ENCODE peak calls at places on chromosomes 5 and 9, in seven cellular contexts. One of them, this sample, is unnamed.

GRCh38 chr9:135413461-135413860 is 66.1 kb upstream of the PPP1R26 start:
- DNase-seq in pancreas: no peak
- DNase-seq in heart left ventricle: peak
- DNase-seq in CD8-positive, alpha-beta memory T cell: no peak
- DNase-seq in aorta: no peak
- DNase-seq in neural progenitor cell: no peak
- DNase-seq in prostate gland: no peak
- DNase-seq in this sample: no peak

GRCh38 chr5:132639706-132640130 is 18.3 kb upstream of the IL13 start:
- DNase-seq in pancreas: no peak
- DNase-seq in heart left ventricle: no peak
- DNase-seq in CD8-positive, alpha-beta memory T cell: no peak
- DNase-seq in aorta: no peak
- DNase-seq in neural progenitor cell: no peak
- DNase-seq in prostate gland: no peak
- DNase-seq in this sample: no peak

GRCh38 chr9:118929317-118929716 is 439.9 kb downstream of the BRINP1 start:
- DNase-seq in pancreas: no peak
- DNase-seq in heart left ventricle: no peak
- DNase-seq in CD8-positive, alpha-beta memory T cell: no peak
- DNase-seq in aorta: no peak
- DNase-seq in neural progenitor cell: no peak
- DNase-seq in prostate gland: no peak
- DNase-seq in this sample: no peak

GRCh38 chr9:98861881-98862501 is 54.5 kb downstream of the GALNT12 start:
- DNase-seq in pancreas: no peak
- DNase-seq in heart left ventricle: no peak
- DNase-seq in CD8-positive, alpha-beta memory T cell: no peak
- DNase-seq in aorta: no peak
- DNase-seq in neural progenitor cell: no peak
- DNase-seq in prostate gland: no peak
- DNase-seq in this sample: peak

GRCh38 chr9:136242908-136243525 is 2.6 kb downstream of the QSOX2 start:
- DNase-seq in pancreas: no peak
- DNase-seq in heart left ventricle: no peak
- DNase-seq in CD8-positive, alpha-beta memory T cell: no peak
- DNase-seq in aorta: no peak
- DNase-seq in neural progenitor cell: no peak
- DNase-seq in prostate gland: no peak
- DNase-seq in this sample: no peak

GRCh38 chr9:124068248-124068647 is 56.7 kb downstream of the LHX2 start:
- DNase-seq in pancreas: no peak
- DNase-seq in heart left ventricle: no peak
- DNase-seq in CD8-positive, alpha-beta memory T cell: no peak
- DNase-seq in aorta: no peak
- DNase-seq in neural progenitor cell: no peak
- DNase-seq in prostate gland: no peak
- DNase-seq in this sample: no peak

GRCh38 chr9:137114613-137115393 is at the start of gene DPP7:
- DNase-seq in pancreas: peak
- DNase-seq in heart left ventricle: peak
- DNase-seq in CD8-positive, alpha-beta memory T cell: peak
- DNase-seq in aorta: peak
- DNase-seq in neural progenitor cell: peak
- DNase-seq in prostate gland: peak
- DNase-seq in this sample: peak

GRCh38 chr9:105435453-105435852 is 12.4 kb upstream of the FSD1L start:
- DNase-seq in pancreas: no peak
- DNase-seq in heart left ventricle: no peak
- DNase-seq in CD8-positive, alpha-beta memory T cell: no peak
- DNase-seq in aorta: no peak
- DNase-seq in neural progenitor cell: no peak
- DNase-seq in prostate gland: no peak
- DNase-seq in this sample: no peak

GRCh38 chr9:17625644-17626388 is 47.0 kb downstream of the SH3GL2 start:
- DNase-seq in pancreas: no peak
- DNase-seq in heart left ventricle: no peak
- DNase-seq in CD8-positive, alpha-beta memory T cell: no peak
- DNase-seq in aorta: no peak
- DNase-seq in neural progenitor cell: no peak
- DNase-seq in prostate gland: no peak
- DNase-seq in this sample: no peak

GRCh38 chr5:166441-167372 is 24.6 kb upstream of the LRRC14B start:
- DNase-seq in pancreas: no peak
- DNase-seq in heart left ventricle: no peak
- DNase-seq in CD8-positive, alpha-beta memory T cell: no peak
- DNase-seq in aorta: peak
- DNase-seq in neural progenitor cell: no peak
- DNase-seq in prostate gland: peak
- DNase-seq in this sample: no peak

GRCh38 chr9:80030801-80031200 is 459.0 kb downstream of the TLE4 start:
- DNase-seq in pancreas: no peak
- DNase-seq in heart left ventricle: no peak
- DNase-seq in CD8-positive, alpha-beta memory T cell: no peak
- DNase-seq in aorta: no peak
- DNase-seq in neural progenitor cell: no peak
- DNase-seq in prostate gland: no peak
- DNase-seq in this sample: no peak

GRCh38 chr9:92627651-92628050 is 42.3 kb downstream of the IPPK start:
- DNase-seq in pancreas: no peak
- DNase-seq in heart left ventricle: no peak
- DNase-seq in CD8-positive, alpha-beta memory T cell: no peak
- DNase-seq in aorta: no peak
- DNase-seq in neural progenitor cell: no peak
- DNase-seq in prostate gland: no peak
- DNase-seq in this sample: no peak

GRCh38 chr5:132526974-132527564 is 16.3 kb downstream of the IL5 start:
- DNase-seq in pancreas: no peak
- DNase-seq in heart left ventricle: no peak
- DNase-seq in CD8-positive, alpha-beta memory T cell: no peak
- DNase-seq in aorta: no peak
- DNase-seq in neural progenitor cell: no peak
- DNase-seq in prostate gland: no peak
- DNase-seq in this sample: no peak

GRCh38 chr9:130209422-130209821 is 37.2 kb downstream of the NCS1 start:
- DNase-seq in pancreas: no peak
- DNase-seq in heart left ventricle: no peak
- DNase-seq in CD8-positive, alpha-beta memory T cell: no peak
- DNase-seq in aorta: peak
- DNase-seq in neural progenitor cell: no peak
- DNase-seq in prostate gland: no peak
- DNase-seq in this sample: no peak

GRCh38 chr5:88772047-88772446 is 110.9 kb downstream of the MEF2C start:
- DNase-seq in pancreas: no peak
- DNase-seq in heart left ventricle: no peak
- DNase-seq in CD8-positive, alpha-beta memory T cell: no peak
- DNase-seq in aorta: no peak
- DNase-seq in neural progenitor cell: no peak
- DNase-seq in prostate gland: no peak
- DNase-seq in this sample: no peak

GRCh38 chr5:18990852-18991251 is 997.1 kb downstream of the CDH18 start:
- DNase-seq in pancreas: no peak
- DNase-seq in heart left ventricle: no peak
- DNase-seq in CD8-positive, alpha-beta memory T cell: no peak
- DNase-seq in aorta: no peak
- DNase-seq in neural progenitor cell: no peak
- DNase-seq in prostate gland: no peak
- DNase-seq in this sample: no peak

GRCh38 chr9:126516936-126517750 is 96.6 kb upstream of the LMX1B start:
- DNase-seq in pancreas: no peak
- DNase-seq in heart left ventricle: peak
- DNase-seq in CD8-positive, alpha-beta memory T cell: peak
- DNase-seq in aorta: peak
- DNase-seq in neural progenitor cell: peak
- DNase-seq in prostate gland: no peak
- DNase-seq in this sample: peak

GRCh38 chr9:27442464-27442863 is 81.6 kb upstream of the IFNK start:
- DNase-seq in pancreas: no peak
- DNase-seq in heart left ventricle: no peak
- DNase-seq in CD8-positive, alpha-beta memory T cell: no peak
- DNase-seq in aorta: no peak
- DNase-seq in neural progenitor cell: no peak
- DNase-seq in prostate gland: no peak
- DNase-seq in this sample: no peak

GRCh38 chr9:120477534-120478001 is 102.4 kb downstream of the CDK5RAP2 start:
- DNase-seq in pancreas: no peak
- DNase-seq in heart left ventricle: no peak
- DNase-seq in CD8-positive, alpha-beta memory T cell: no peak
- DNase-seq in aorta: peak
- DNase-seq in neural progenitor cell: peak
- DNase-seq in prostate gland: peak
- DNase-seq in this sample: peak

GRCh38 chr9:137666505-137666809 is 47.7 kb downstream of the EHMT1 start:
- DNase-seq in pancreas: no peak
- DNase-seq in heart left ventricle: no peak
- DNase-seq in CD8-positive, alpha-beta memory T cell: no peak
- DNase-seq in aorta: no peak
- DNase-seq in neural progenitor cell: no peak
- DNase-seq in prostate gland: no peak
- DNase-seq in this sample: no peak

GRCh38 chr5:142246263-142246662 is 78.6 kb downstream of the SPRY4 start:
- DNase-seq in pancreas: no peak
- DNase-seq in heart left ventricle: no peak
- DNase-seq in CD8-positive, alpha-beta memory T cell: no peak
- DNase-seq in aorta: peak
- DNase-seq in neural progenitor cell: no peak
- DNase-seq in prostate gland: peak
- DNase-seq in this sample: no peak

GRCh38 chr5:78816143-78816765 is 167.7 kb upstream of the LHFPL2 start:
- DNase-seq in pancreas: no peak
- DNase-seq in heart left ventricle: no peak
- DNase-seq in CD8-positive, alpha-beta memory T cell: no peak
- DNase-seq in aorta: no peak
- DNase-seq in neural progenitor cell: no peak
- DNase-seq in prostate gland: no peak
- DNase-seq in this sample: no peak

GRCh38 chr5:78823196-78823595 is 161.9 kb downstream of the ARSB start:
- DNase-seq in pancreas: no peak
- DNase-seq in heart left ventricle: no peak
- DNase-seq in CD8-positive, alpha-beta memory T cell: no peak
- DNase-seq in aorta: no peak
- DNase-seq in neural progenitor cell: no peak
- DNase-seq in prostate gland: no peak
- DNase-seq in this sample: no peak

GRCh38 chr5:78819707-78820106 is 165.4 kb downstream of the ARSB start:
- DNase-seq in pancreas: no peak
- DNase-seq in heart left ventricle: no peak
- DNase-seq in CD8-positive, alpha-beta memory T cell: no peak
- DNase-seq in aorta: no peak
- DNase-seq in neural progenitor cell: no peak
- DNase-seq in prostate gland: no peak
- DNase-seq in this sample: no peak

GRCh38 chr5:78821519-78821918 is 163.6 kb downstream of the ARSB start:
- DNase-seq in pancreas: no peak
- DNase-seq in heart left ventricle: no peak
- DNase-seq in CD8-positive, alpha-beta memory T cell: no peak
- DNase-seq in aorta: no peak
- DNase-seq in neural progenitor cell: no peak
- DNase-seq in prostate gland: no peak
- DNase-seq in this sample: no peak

DNA sequence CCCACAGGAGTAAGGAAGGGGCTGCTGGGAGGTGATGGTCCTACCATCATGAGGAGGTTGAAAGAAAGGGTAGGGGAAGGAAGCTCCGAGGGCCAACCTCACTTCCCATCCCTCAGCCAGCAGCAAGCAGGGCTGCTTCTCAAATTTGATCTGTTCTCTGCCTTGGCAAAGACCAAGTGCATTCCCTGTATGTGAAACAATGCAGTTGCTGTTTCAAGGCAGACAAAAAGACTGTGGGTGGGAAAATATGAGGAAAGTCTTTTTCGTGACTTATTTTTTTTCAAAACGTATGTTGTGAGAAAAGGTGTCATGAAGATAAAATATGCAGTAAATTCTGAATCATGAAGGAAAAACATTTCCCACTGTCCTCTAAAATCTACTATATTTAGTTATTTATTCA is 165.9 kb downstream of the ARSB start:
- DNase-seq in pancreas: no peak
- DNase-seq in heart left ventricle: no peak
- DNase-seq in CD8-positive, alpha-beta memory T cell: no peak
- DNase-seq in aorta: no peak
- DNase-seq in neural progenitor cell: no peak
- DNase-seq in prostate gland: no peak
- DNase-seq in this sample: no peak
- H3K27ac ChIP-seq in pancreas: no peak
- H3K27ac ChIP-seq in heart left ventricle: no peak
- H3K27ac ChIP-seq in CD8-positive, alpha-beta memory T cell: no peak
- H3K27ac ChIP-seq in aorta: no peak
- H3K27ac ChIP-seq in neural progenitor cell: no peak
- H3K27ac ChIP-seq in prostate gland: no peak
- H3K27ac ChIP-seq in this sample: no peak

DNA sequence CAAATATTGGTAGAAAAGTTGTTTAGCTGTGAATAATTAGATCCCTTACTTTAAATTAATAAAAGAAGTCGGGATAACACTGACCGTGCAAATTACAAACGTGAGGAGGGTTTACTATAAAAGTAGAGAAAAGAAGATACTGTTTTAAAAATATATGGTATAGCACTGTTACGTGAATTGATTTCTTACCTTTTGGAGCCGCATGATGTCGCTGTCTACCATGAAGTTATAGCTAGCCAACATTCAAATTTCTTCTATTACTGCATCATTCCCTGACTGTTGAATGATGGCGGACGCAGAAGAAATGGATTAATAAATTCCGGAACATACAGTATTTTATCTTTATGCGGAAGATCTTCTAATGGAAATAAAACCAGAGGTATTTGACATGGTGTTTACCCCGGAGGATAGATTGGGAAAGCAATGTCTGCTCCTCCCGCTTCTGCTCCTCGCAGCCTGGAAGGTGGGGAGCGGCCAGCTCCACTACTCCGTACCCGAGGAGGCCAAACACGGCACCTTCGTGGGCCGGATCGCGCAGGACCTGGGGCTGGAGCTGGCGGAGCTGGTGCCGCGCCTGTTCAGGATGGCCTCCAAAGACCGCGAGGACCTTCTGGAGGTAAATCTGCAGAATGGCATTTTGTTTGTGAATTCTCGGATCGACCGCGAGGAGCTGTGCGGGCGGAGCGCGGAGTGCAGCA is at the start of gene PCDHA6:
- DNase-seq in pancreas: no peak
- DNase-seq in heart left ventricle: no peak
- DNase-seq in CD8-positive, alpha-beta memory T cell: no peak
- DNase-seq in aorta: no peak
- DNase-seq in neural progenitor cell: no peak
- DNase-seq in prostate gland: no peak
- DNase-seq in this sample: no peak
- H3K4me3 ChIP-seq in pancreas: no peak
- H3K4me3 ChIP-seq in heart left ventricle: no peak
- H3K4me3 ChIP-seq in CD8-positive, alpha-beta memory T cell: no peak
- H3K4me3 ChIP-seq in aorta: peak
- H3K4me3 ChIP-seq in neural progenitor cell: no peak
- H3K4me3 ChIP-seq in prostate gland: no peak
- H3K4me3 ChIP-seq in this sample: no peak

GRCh38 chr5:93226202-93226735 is 354.8 kb downstream of the NR2F1-AS1 start:
- DNase-seq in pancreas: no peak
- DNase-seq in heart left ventricle: no peak
- DNase-seq in CD8-positive, alpha-beta memory T cell: no peak
- DNase-seq in aorta: no peak
- DNase-seq in neural progenitor cell: no peak
- DNase-seq in prostate gland: no peak
- DNase-seq in this sample: no peak
- H3K27ac ChIP-seq in pancreas: no peak
- H3K27ac ChIP-seq in heart left ventricle: no peak
- H3K27ac ChIP-seq in CD8-positive, alpha-beta memory T cell: no peak
- H3K27ac ChIP-seq in aorta: no peak
- H3K27ac ChIP-seq in neural progenitor cell: no peak
- H3K27ac ChIP-seq in prostate gland: no peak
- H3K27ac ChIP-seq in this sample: no peak

GRCh38 chr9:6567140-6567591 is 78.4 kb downstream of the GLDC start:
- DNase-seq in pancreas: no peak
- DNase-seq in heart left ventricle: no peak
- DNase-seq in CD8-positive, alpha-beta memory T cell: no peak
- DNase-seq in aorta: peak
- DNase-seq in neural progenitor cell: no peak
- DNase-seq in prostate gland: no peak
- DNase-seq in this sample: no peak
- H3K4me3 ChIP-seq in pancreas: no peak
- H3K4me3 ChIP-seq in heart left ventricle: peak
- H3K4me3 ChIP-seq in CD8-positive, alpha-beta memory T cell: no peak
- H3K4me3 ChIP-seq in aorta: no peak
- H3K4me3 ChIP-seq in neural progenitor cell: no peak
- H3K4me3 ChIP-seq in prostate gland: no peak
- H3K4me3 ChIP-seq in this sample: no peak